ENCODE peak calls at places on chromosomes 16 and 17, in six cellular contexts. K is AG08396; X is cardiac fibroblast; I is stimulated activated CD8-positive, alpha-beta memory T cell treated with anti-CD3 and anti-CD28 coated beads, Interleukin-7, amount 100 ng/mL, for 1 hour; W is astrocyte; S is NCI-H510A treated with DMSO at 0.1 percent for 48 hours. J is an unnamed sample.

GRCh38 chr16:88502371-88502770 is 49.3 kb downstream of the ZFPM1 start:
- DNase-seq in X (no peak), S (no peak), W (no peak), I (no peak), K (no peak), J (no peak)

GRCh38 chr17:17348872-17349723 is 45.9 kb downstream of the NT5M start:
- DNase-seq in I (no peak), X (no peak), K (no peak), S (no peak), W (no peak), J (no peak)

GRCh38 chr16:5502467-5502869 is 404.9 kb upstream of the EEF2KMT start:
- DNase-seq in X (no peak), S (no peak), W (no peak), K (no peak), I (no peak), J (no peak)

GRCh38 chr17:50916026-50916707 is 50.0 kb upstream of the TOB1 start:
- DNase-seq in I (no peak), X (peak; percentile 46), W (no peak), S (no peak), K (no peak), J (peak; percentile 64)

GRCh38 chr17:16068323-16068722 is 68.7 kb downstream of the TTC19 start:
- DNase-seq in S (no peak), X (peak; percentile 18), I (no peak), W (no peak), K (no peak), J (peak; percentile 25)

GRCh38 chr17:78664476-78665384 is 87.5 kb upstream of the DNAH17 start:
- DNase-seq in W (no peak), X (peak; percentile 42), I (no peak), S (peak; percentile 44), K (no peak), J (peak; percentile 51)

GRCh38 chr16:4415538-4416199 is 727 bp downstream of the CORO7 start:
- DNase-seq in X (peak; percentile 30), K (peak; percentile 45), I (peak; percentile 25), S (no peak), W (no peak), J (no peak)

GRCh38 chr16:8859913-8860881 is 8.6 kb downstream of the CARHSP1 start:
- DNase-seq in I (no peak), W (peak; percentile 41), K (peak; percentile 59), X (peak; percentile 73), S (no peak), J (peak; percentile 64)

GRCh38 chr16:76668207-76668725 is 391.1 kb downstream of the CNTNAP4 start:
- DNase-seq in K (no peak), X (no peak), I (no peak), S (no peak), W (no peak), J (no peak)

GRCh38 chr16:24568392-24568791 is 29.0 kb downstream of the RBBP6 start:
- DNase-seq in X (peak; percentile 56), S (no peak), K (peak; percentile 18), I (no peak), W (peak; percentile 6), J (peak; percentile 60)

GRCh38 chr17:46780003-46780373 is 38.5 kb downstream of the WNT3 start:
- DNase-seq in W (no peak), S (no peak), X (no peak), K (no peak), I (no peak), J (no peak)

GRCh38 chr17:80030730-80031410 is 4.8 kb downstream of the TBC1D16 start:
- DNase-seq in X (no peak), K (no peak), W (no peak), S (peak; percentile 86), I (no peak), J (no peak)

J was measured in fibroblast of mammary gland.